ENCODE peak calls at places on chromosomes 4 and X, in four cellular contexts. N, F, D and V are unnamed samples.

GRCh38 chrX:39816871-39817731 is 280.7 kb downstream of the BCOR start:
- DNase-seq in N (no peak), F (no peak), D (peak; percentile 7), V (no peak)

GRCh38 chr4:25813705-25814104 is 49.1 kb downstream of the SEL1L3 start:
- DNase-seq in N (no peak), F (no peak), D (no peak), V (no peak)

GRCh38 chr4:911221-911751 is 20.8 kb downstream of the GAK start:
- DNase-seq in F (no peak), D (no peak), N (no peak), V (no peak)

GRCh38 chrX:38919853-38920528 is 118.7 kb downstream of the MID1IP1 start:
- DNase-seq in D (no peak), F (no peak), N (no peak), V (no peak)

GRCh38 chr4:137124278-137124932 is 407.9 kb downstream of the PCDH18 start:
- DNase-seq in F (no peak), N (no peak), D (no peak), V (no peak)

GRCh38 chr4:40525811-40526598 is 103.7 kb downstream of the RBM47 start:
- DNase-seq in F (no peak), N (no peak), D (no peak), V (no peak)

GRCh38 chrX:72236841-72237240 is 2.0 kb downstream of the ERCC6L start:
- DNase-seq in F (no peak), N (no peak), D (no peak), V (no peak)

GRCh38 chrX:137430984-137431475 is 134.9 kb upstream of the ZIC3 start:
- DNase-seq in F (no peak), D (no peak), N (no peak), V (no peak)

GRCh38 chr4:186190456-186191265 is 706 bp upstream of the CYP4V2 start:
- DNase-seq in D (peak; percentile 41), N (peak; percentile 18), F (peak; percentile 58), V (no peak)

GRCh38 chr4:7827566-7827965 is 112.1 kb downstream of the AFAP1 start:
- DNase-seq in N (no peak), D (no peak), F (no peak), V (no peak)

GRCh38 chr4:53717064-53717549 is 125.8 kb upstream of the LNX1 start:
- DNase-seq in N (no peak), D (no peak), F (no peak), V (no peak)

GRCh38 chr4:155541716-155542115 is 124.9 kb upstream of the GUCY1A1 start:
- DNase-seq in D (no peak), N (no peak), F (no peak), V (no peak)

GRCh38 chr4:105551968-105552746 is at the start of gene ARHGEF38:
- DNase-seq in F (no peak), D (no peak), N (no peak), V (no peak)

GRCh38 chrX:68692651-68693050 is 45.2 kb downstream of the STARD8 start:
- DNase-seq in F (no peak), N (no peak), D (no peak), V (no peak)

GRCh38 chr4:22573198-22573597 is 57.3 kb upstream of the ADGRA3 start:
- DNase-seq in N (no peak), D (no peak), F (peak; percentile 65), V (no peak)

GRCh38 chr4:118353452-118353851 is 649 bp upstream of the PRSS12 start:
- DNase-seq in N (no peak), D (no peak), F (no peak), V (no peak)

GRCh38 chr4:83272900-83273299 is 11.7 kb downstream of the COQ2 start:
- DNase-seq in F (no peak), N (no peak), D (no peak), V (no peak)

GRCh38 chr4:182492456-182492855 is 249.3 kb downstream of the TENM3 start:
- DNase-seq in F (no peak), N (no peak), D (no peak), V (no peak)

GRCh38 chrX:23952984-23953907 is 45.4 kb downstream of the CXorf58 start:
- DNase-seq in D (peak; percentile 39), N (peak; percentile 3), F (no peak), V (peak; percentile 27)

GRCh38 chrX:126137899-126138298 is 28.2 kb downstream of the DCAF12L2 start:
- DNase-seq in F (no peak), D (no peak), N (no peak), V (no peak)

GRCh38 chr4:88216395-88216794 is 58.0 kb upstream of the ABCG2 start:
- DNase-seq in F (no peak), N (no peak), D (no peak), V (no peak)